ENCODE peak calls at places on chromosomes 3 and 15, in ten cellular contexts. M, Y, H, D, W, G, E, J, R and I are unnamed samples.

GRCh38 chr3:42507252-42507651 is 4.8 kb downstream of the VIPR1 start:
- DNase-seq in M (no peak), D (no peak), G (peak), Y (no peak), W (peak), J (peak), R (no peak), E (no peak), H (no peak), I (peak)

GRCh38 chr15:45855210-45855906 is 220.5 kb downstream of the SQOR start:
- DNase-seq in D (no peak), M (no peak), W (peak), Y (peak), H (no peak), G (no peak), E (no peak), J (no peak), R (peak), I (no peak)

GRCh38 chr3:161560006-161560637 is 63.5 kb downstream of the OTOL1 start:
- DNase-seq in Y (peak), R (peak), D (no peak), M (no peak), G (peak), E (no peak), J (peak), W (peak), H (peak), I (peak)

GRCh38 chr15:25694238-25694584 is 168.9 kb downstream of the ATP10A start:
- DNase-seq in E (no peak), H (no peak), W (no peak), G (no peak), Y (no peak), R (no peak), J (peak), M (no peak), D (no peak), I (no peak)

GRCh38 chr3:187983484-187984124 is 170.4 kb upstream of the LPP start:
- DNase-seq in D (no peak), M (no peak), J (no peak), R (no peak), W (no peak), Y (no peak), E (no peak), G (no peak), H (no peak), I (no peak)

GRCh38 chr3:38000242-38000916 is 9.8 kb downstream of the VILL start:
- DNase-seq in E (no peak), Y (no peak), G (no peak), H (no peak), J (no peak), M (no peak), R (no peak), W (no peak), D (no peak), I (no peak)

GRCh38 chr3:33061782-33062181 is 35.2 kb downstream of the GLB1 start:
- DNase-seq in M (no peak), G (no peak), J (no peak), R (no peak), E (peak), D (no peak), Y (no peak), H (peak), W (no peak), I (no peak)

GRCh38 chr3:93843981-93844380 is 129.7 kb downstream of the PROS1 start:
- DNase-seq in H (peak), M (no peak), G (no peak), E (no peak), W (no peak), Y (no peak), J (peak), D (no peak), R (no peak), I (no peak)

GRCh38 chr3:102181202-102181920 is 253.5 kb upstream of the ZPLD1 start:
- DNase-seq in R (no peak), E (no peak), H (peak), G (no peak), D (no peak), M (no peak), Y (no peak), J (peak), W (no peak), I (no peak)

GRCh38 chr15:71685420-71685993 is 124.8 kb upstream of the NR2E3 start:
- DNase-seq in Y (no peak), W (no peak), D (no peak), G (no peak), E (no peak), J (no peak), R (no peak), M (no peak), H (peak), I (no peak)

GRCh38 chr3:47440131-47440530 is 35.6 kb downstream of the SCAP start:
- DNase-seq in W (no peak), E (no peak), R (no peak), G (no peak), J (no peak), H (peak), D (no peak), M (no peak), Y (no peak), I (no peak)

GRCh38 chr3:52836991-52837390 is 2.2 kb upstream of the MUSTN1 start:
- DNase-seq in G (no peak), M (no peak), R (no peak), Y (no peak), D (no peak), E (no peak), H (no peak), J (no peak), W (no peak), I (no peak)

GRCh38 chr3:177930771-177931170 is 605.5 kb upstream of the KCNMB2 start:
- DNase-seq in E (no peak), H (no peak), M (no peak), Y (no peak), G (no peak), W (no peak), D (no peak), J (peak), R (no peak), I (no peak)

GRCh38 chr3:127849368-127849767 is 27.1 kb upstream of the MGLL start:
- DNase-seq in M (no peak), W (peak), J (no peak), R (no peak), H (no peak), E (no peak), Y (no peak), D (peak), G (no peak), I (no peak)

GRCh38 chr3:17310983-17311382 is 426.2 kb downstream of the PLCL2 start:
- DNase-seq in G (no peak), Y (no peak), M (no peak), J (no peak), R (no peak), H (no peak), W (no peak), D (no peak), E (no peak), I (no peak)

GRCh38 chr3:169243122-169243521 is 420.4 kb downstream of the MECOM start:
- DNase-seq in E (no peak), W (peak), G (peak), M (no peak), Y (no peak), R (no peak), H (peak), D (no peak), J (no peak), I (no peak)

GRCh38 chr3:13266651-13267347 is 153.3 kb downstream of the NUP210 start:
- DNase-seq in Y (no peak), J (no peak), W (no peak), D (no peak), R (no peak), E (no peak), M (no peak), G (no peak), H (no peak), I (no peak)

GRCh38 chr3:56316944-56317343 is 151.3 kb downstream of the ERC2 start:
- DNase-seq in E (no peak), W (no peak), M (no peak), R (no peak), G (no peak), J (no peak), H (no peak), Y (no peak), D (no peak), I (no peak)

GRCh38 chr3:149284034-149284433 is 49.4 kb downstream of the TM4SF18 start:
- DNase-seq in J (no peak), D (no peak), H (no peak), Y (no peak), R (no peak), W (no peak), G (no peak), M (no peak), E (no peak), I (no peak)

GRCh38 chr3:22012471-22012870 is 261.5 kb upstream of the ZNF385D start:
- DNase-seq in H (peak), D (no peak), E (no peak), M (no peak), R (no peak), J (peak), G (no peak), Y (no peak), W (no peak), I (no peak)